ENCODE peak calls at places on chromosomes 11 and 22, in five cellular contexts. E is endothelial cell, A is AG09309, P is kidney, D is BJ. R is an unnamed sample.

GRCh38 chr11:2555891-2556290 is 111.1 kb downstream of the KCNQ1 start:
- DNase-seq in D (no peak), E (no peak), P (peak), A (no peak), R (no peak)

GRCh38 chr11:69894126-69895047 is 75.2 kb upstream of the FGF3 start:
- DNase-seq in P (peak), D (no peak), A (no peak), E (no peak), R (no peak)

GRCh38 chr11:61019037-61019817 is 47.7 kb downstream of the CD6 start:
- DNase-seq in P (no peak), A (no peak), D (no peak), E (no peak), R (no peak)

GRCh38 chr11:69811431-69811830 is 7.8 kb downstream of the FGF3 start:
- DNase-seq in A (no peak), D (no peak), E (no peak), P (no peak), R (no peak)

GRCh38 chr11:35811783-35812182 is 132.1 kb upstream of the LDLRAD3 start:
- DNase-seq in P (no peak), E (no peak), D (no peak), A (no peak), R (no peak)

GRCh38 chr11:65221026-65221425 is 39.3 kb downstream of the CAPN1 start:
- DNase-seq in P (no peak), D (no peak), A (no peak), E (no peak), R (no peak)

GRCh38 chr22:32444068-32444467 is 20.2 kb downstream of the BPIFC start:
- DNase-seq in A (no peak), D (no peak), P (no peak), E (peak), R (no peak)

GRCh38 chr11:77322506-77322905 is 21.0 kb upstream of the GDPD4 start:
- DNase-seq in E (no peak), P (no peak), D (peak), A (peak), R (peak)

GRCh38 chr11:13354335-13354734 is 76.7 kb downstream of the BMAL1 start:
- DNase-seq in D (no peak), P (no peak), A (no peak), E (peak), R (no peak)

GRCh38 chr11:102611291-102611690 is 13.8 kb downstream of the MMP20 start:
- DNase-seq in A (no peak), P (no peak), D (no peak), E (no peak), R (no peak)

GRCh38 chr11:94297967-94298576 is 6.3 kb upstream of the IZUMO1R start:
- DNase-seq in P (no peak), E (no peak), A (no peak), D (no peak), R (no peak)
- TF ChIP-seq CTCF in P (no peak), E (no peak), A (peak), D (peak), R (no peak)

GRCh38 chr22:35452810-35453743 is 53.1 kb downstream of the MCM5 start:
- DNase-seq in D (no peak), E (no peak), A (no peak), P (no peak), R (no peak)

GRCh38 chr22:35452351-35452781 is 52.4 kb downstream of the MCM5 start:
- DNase-seq in P (no peak), A (no peak), E (no peak), D (no peak), R (no peak)

GRCh38 chr22:35456757-35457156 is 56.8 kb downstream of the MCM5 start:
- DNase-seq in P (no peak), D (no peak), A (no peak), E (no peak), R (no peak)

GRCh38 chr22:35455529-35455928 is 55.6 kb downstream of the MCM5 start:
- DNase-seq in D (no peak), E (no peak), A (no peak), P (no peak), R (no peak)

GRCh38 chr22:35454416-35455054 is 54.6 kb downstream of the MCM5 start:
- DNase-seq in D (no peak), A (no peak), E (no peak), P (no peak), R (no peak)
- TF ChIP-seq CTCF in D (no peak), A (peak), E (no peak), P (peak), R (peak)

DNA sequence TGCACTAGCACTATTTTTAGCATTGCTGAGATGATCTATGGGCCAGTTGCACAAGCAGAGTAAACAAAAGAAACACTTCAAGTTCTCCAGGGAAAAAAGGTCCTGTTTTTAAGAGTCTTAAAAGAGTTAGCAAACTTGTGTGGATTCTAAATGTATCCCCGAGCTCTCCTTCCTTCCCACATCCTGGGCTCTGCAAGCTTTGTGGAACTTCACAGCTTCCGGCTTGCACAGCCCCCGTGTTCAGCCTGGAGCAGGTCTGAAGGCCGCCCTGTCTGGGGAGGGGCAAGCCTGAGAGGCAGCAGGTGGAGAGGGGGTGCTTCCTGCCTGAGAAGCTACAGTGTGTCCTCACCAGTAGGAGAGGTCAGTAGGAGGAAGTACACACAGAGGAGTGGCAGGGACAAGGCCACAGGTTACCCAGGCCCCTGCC is 35.1 kb upstream of the SUSD2 start:
- DNase-seq in A (peak), D (peak), P (peak), E (peak), R (peak)
- TF ChIP-seq CTCF in A (no peak), D (no peak), P (no peak), E (no peak), R (no peak)

GRCh38 chr11:134014502-134014901 is 54.4 kb upstream of the JAM3 start:
- DNase-seq in E (peak), A (no peak), D (no peak), P (no peak), R (no peak)
- TF ChIP-seq CTCF in E (no peak), A (peak), D (peak), P (no peak), R (peak)

R was measured in AG09319.